ENCODE peak calls at places on chromosomes 16 and 17, in four cellular contexts. A, K, N and Y are unnamed samples. For H3K27me3, the result is how much of the 10 kb centered on the place peaks cover.

GRCh38 chr16:1871974-1872635 is at the start of gene MEIOB:
- DNase-seq in A (no peak), K (no peak), N (no peak), Y (peak)

GRCh38 chr16:80806957-80807356 is 2.6 kb upstream of the CDYL2 start:
- DNase-seq in A (no peak), K (no peak), N (no peak), Y (no peak)

GRCh38 chr17:76789235-76789788 is 51.4 kb downstream of the MFSD11 start:
- DNase-seq in A (no peak), K (no peak), N (no peak), Y (no peak)

GRCh38 chr16:81626181-81626674 is 152.9 kb upstream of the PLCG2 start:
- DNase-seq in A (no peak), K (no peak), N (no peak), Y (no peak)

GRCh38 chr17:40124279-40125141 is 2.7 kb downstream of the MSL1 start:
- DNase-seq in A (no peak), K (no peak), N (no peak), Y (no peak)

GRCh38 chr17:74454197-74455024 is 12.0 kb upstream of the CD300A start:
- DNase-seq in A (no peak), K (no peak), N (peak), Y (peak)

GRCh38 chr17:35291802-35292201 is 48.9 kb downstream of the SLFN5 start:
- DNase-seq in A (no peak), K (no peak), N (no peak), Y (no peak)

GRCh38 chr17:76076765-76077581 is 2.0 kb upstream of the ZACN start:
- DNase-seq in A (no peak), K (no peak), N (no peak), Y (no peak)

GRCh38 chr17:48997103-48997826 is at the start of gene IGF2BP1:
- DNase-seq in A (no peak), K (no peak), N (no peak), Y (no peak)

GRCh38 chr17:83119987-83120864 is 40.8 kb downstream of the METRNL start:
- DNase-seq in A (no peak), K (no peak), N (no peak), Y (no peak)

GRCh38 chr17:49450735-49451134 is 36.1 kb upstream of the PHB1 start:
- DNase-seq in A (no peak), K (no peak), N (no peak), Y (no peak)

GRCh38 chr17:5785867-5786509 is 201.7 kb upstream of the NLRP1 start:
- DNase-seq in A (no peak), K (no peak), N (no peak), Y (no peak)

GRCh38 chr17:21160401-21160800 is 33.6 kb downstream of the DHRS7B start:
- DNase-seq in A (no peak), K (no peak), N (no peak), Y (no peak)

GRCh38 chr16:31273676-31274075 is 13.9 kb downstream of the ITGAM start:
- DNase-seq in A (no peak), K (no peak), N (no peak), Y (no peak)

GRCh38 chr17:71338396-71338795 is 782.4 kb upstream of the SOX9 start:
- DNase-seq in A (no peak), K (no peak), N (no peak), Y (no peak)

GRCh38 chr17:76376318-76377133 is 7.9 kb upstream of the SPHK1 start:
- DNase-seq in A (peak), K (no peak), N (no peak), Y (peak)

GRCh38 chr16:21060027-21060510 is 90.6 kb downstream of the DNAH3 start:
- DNase-seq in A (no peak), K (peak), N (peak), Y (no peak)

DNA sequence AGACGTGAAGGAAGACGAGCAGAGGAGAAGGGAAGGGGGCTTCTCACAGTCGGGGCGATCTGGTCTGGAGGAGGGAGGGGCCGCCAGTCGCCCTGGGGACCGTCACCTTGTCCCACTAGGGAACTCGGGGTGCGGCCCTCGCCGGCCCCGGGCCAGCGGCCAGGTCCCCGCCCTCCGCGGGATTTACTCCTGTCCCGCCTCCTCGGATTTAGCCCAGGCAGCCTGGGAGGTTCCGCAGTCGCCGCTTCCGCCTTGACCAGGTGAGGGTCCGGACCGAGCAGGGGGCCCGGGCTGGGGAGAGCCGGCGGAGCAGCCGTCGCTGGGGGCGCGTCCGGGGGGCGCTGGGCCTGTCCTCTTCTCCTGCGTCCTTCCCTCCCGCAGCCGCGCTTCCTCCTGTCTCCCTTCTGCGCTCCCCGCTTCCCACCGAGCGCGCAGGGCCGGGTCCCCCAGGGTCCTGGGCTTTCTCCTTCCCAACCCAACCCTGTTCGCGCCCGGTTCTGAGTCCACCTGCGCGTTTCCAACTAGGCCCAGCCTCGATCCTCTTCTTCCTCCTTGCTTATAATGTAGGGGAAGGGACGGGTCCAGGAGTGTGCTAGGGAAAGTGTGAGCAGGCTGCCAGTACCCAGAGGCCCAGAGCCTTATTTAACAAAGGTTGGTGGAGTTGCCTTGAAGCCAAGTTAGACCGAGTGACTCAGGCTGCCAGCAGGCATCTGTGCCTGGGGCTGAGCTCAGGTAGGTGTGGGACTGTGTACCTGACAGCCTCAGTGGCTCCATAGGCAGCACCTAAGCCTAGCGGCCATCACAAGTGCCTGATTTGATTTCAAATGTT is at the start of gene TNK1:
- DNase-seq in A (no peak), K (peak), N (peak), Y (peak)
- H3K27me3 ChIP-seq in A (under half), K (under half), N (under half), Y (under half)

GRCh38 chr17:2050871-2051387 is 4.0 kb upstream of the HIC1 start:
- DNase-seq in A (no peak), K (peak), N (peak), Y (no peak)
- TF ChIP-seq POLR2A in A (no peak), K (no peak), N (no peak), Y (peak)

DNA sequence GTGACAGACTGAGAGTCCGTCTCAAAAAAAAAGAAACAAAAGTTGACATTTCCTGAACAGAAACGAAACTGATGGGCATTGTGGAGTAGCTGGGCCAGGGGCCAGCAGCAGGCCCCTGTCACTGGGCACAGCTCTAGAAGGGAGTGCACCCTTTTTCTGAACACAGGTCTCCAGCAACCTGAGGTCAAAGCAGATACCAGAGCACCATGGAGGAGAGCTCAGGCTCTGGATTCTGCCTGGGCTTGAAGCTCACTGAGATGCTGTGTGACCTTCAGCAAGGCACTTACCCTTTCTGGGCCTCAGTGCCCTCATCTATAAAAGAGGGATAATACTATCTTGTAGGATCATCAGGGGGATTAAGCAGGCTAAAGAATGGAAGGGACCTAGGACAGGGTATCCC is 5.0 kb downstream of the SBK1 start:
- DNase-seq in A (no peak), K (no peak), N (no peak), Y (no peak)
- H3K27me3 ChIP-seq in A (under half), K (under half), N (under half), Y (under half)

DNA sequence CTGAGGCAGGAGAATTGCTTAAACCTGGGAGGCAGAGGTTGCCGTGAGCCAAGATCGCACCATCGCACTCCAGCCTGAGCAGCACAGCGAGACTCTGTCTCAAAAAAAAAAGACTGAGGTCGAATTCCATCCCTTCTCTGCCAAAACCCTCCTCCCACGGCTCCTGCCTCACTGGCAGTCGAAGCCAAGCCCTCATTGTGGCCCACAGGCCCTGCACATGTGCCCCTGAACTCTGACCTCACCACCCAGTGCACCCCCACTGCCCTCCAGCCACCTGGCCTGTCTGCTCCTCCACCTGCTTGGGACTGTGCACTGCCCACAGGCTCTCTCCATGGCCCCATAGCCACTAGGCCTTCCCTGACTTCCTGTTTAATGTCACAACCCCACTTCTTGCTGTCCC is 7.0 kb downstream of the MYO15A start:
- DNase-seq in A (no peak), K (no peak), N (no peak), Y (no peak)
- TF ChIP-seq POLR2A in A (no peak), K (no peak), N (no peak), Y (no peak)

DNA sequence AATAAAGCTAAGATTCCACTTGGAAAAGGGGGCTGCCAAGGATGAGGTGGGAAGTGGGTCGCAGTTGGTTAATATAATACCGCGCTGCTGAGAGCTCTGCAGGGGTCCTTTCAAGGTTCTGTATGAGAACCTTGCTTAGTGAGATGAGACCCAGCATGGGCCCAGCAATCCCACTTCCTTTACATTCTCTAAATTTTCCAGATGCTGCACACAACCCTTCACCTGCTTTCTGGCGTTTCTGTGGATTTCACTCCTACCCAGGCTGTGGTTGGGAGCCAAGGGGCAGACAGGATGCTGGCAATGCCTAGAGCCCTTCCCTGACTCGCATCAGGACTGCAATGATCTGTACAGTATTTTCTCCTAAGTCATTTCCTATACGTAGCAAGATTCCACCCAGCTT is 10.1 kb upstream of the PIPOX start:
- DNase-seq in A (no peak), K (no peak), N (no peak), Y (no peak)
- H3K27me3 ChIP-seq in A (under half), K (under half), N (under half), Y (under half)

DNA sequence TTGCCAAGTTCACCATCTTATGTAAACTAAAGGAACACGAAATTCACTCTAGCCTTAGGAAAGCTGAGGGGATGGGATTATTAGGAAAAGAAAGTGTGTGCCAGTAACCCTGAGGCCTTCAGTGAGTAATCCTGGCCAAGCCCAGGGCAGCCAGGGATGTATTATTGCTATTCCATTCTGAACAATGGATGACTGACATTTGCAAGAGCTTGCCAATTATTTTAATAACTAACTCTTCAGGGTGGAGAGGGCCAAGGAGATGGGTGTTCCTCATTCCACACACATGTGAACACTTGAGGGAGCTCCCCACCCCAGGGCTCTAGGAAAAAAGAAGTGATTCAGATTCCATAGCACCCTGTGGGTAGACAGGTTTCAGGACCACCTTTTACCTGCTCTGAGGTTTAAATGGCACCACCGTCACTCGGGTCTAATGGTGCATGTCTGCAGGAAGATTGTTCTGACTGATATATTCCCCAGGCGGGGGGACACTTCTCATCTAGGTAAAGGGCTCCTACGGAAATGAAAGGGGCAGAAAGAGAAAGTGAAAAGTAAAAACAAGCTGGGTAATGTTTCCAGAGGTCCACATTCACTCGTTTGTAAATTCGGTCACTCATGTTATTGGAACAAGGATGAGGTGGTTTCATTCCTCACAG is 41.5 kb downstream of the TK2 start:
- DNase-seq in A (no peak), K (peak), N (peak), Y (peak)
- TF ChIP-seq POLR2A in A (no peak), K (no peak), N (no peak), Y (peak)